ENCODE peak calls at places on chromosomes 3 and 15, in seven cellular contexts. B is DMS153; A is epithelial cell of esophagus; T is kidney epithelial cell; E is ACHN; G is HFFc6; M is CD4-positive, alpha-beta T cell. F is an unnamed sample.

GRCh38 chr3:27253831-27254230 is 115.4 kb downstream of the NEK10 start:
- DNase-seq in E (peak; percentile 45), A (peak; percentile 76), B (no peak), T (no peak), G (peak; percentile 23), M (no peak), F (peak; percentile 47)

GRCh38 chr3:43638594-43639447 is 17.0 kb upstream of the ANO10 start:
- DNase-seq in E (peak; percentile 65), M (no peak), T (no peak), B (no peak), G (peak; percentile 13), A (peak; percentile 65), F (peak; percentile 45)

GRCh38 chr15:70636540-70637165 is 126.7 kb downstream of the UACA start:
- DNase-seq in M (no peak), E (peak; percentile 8), B (no peak), G (no peak), T (no peak), A (no peak), F (peak; percentile 51)

GRCh38 chr3:60207833-60208367 is 1043.4 kb downstream of the FHIT start:
- DNase-seq in M (no peak), E (no peak), A (no peak), B (no peak), G (no peak), T (no peak), F (no peak)

GRCh38 chr3:76403556-76403955 is 618.2 kb upstream of the ZNF717 start:
- DNase-seq in A (no peak), E (no peak), M (no peak), T (no peak), B (peak; percentile 16), G (no peak), F (no peak)

GRCh38 chr3:124223853-124224252 is 231.9 kb upstream of the ROPN1 start:
- DNase-seq in T (no peak), A (no peak), G (no peak), B (no peak), M (no peak), E (no peak), F (no peak)

GRCh38 chr15:82298520-82298919 is 35.9 kb downstream of the SAXO2 start:
- DNase-seq in G (no peak), E (no peak), M (peak; percentile 68), T (no peak), B (no peak), A (peak; percentile 9), F (no peak)

GRCh38 chr15:64461577-64462162 is 1.3 kb downstream of the ZNF609 start:
- DNase-seq in E (no peak), G (peak; percentile 15), A (peak; percentile 87), T (no peak), B (no peak), M (no peak), F (peak; percentile 13)

GRCh38 chr15:58931985-58932384 is 1.5 kb downstream of the SLTM start:
- DNase-seq in B (no peak), A (peak; percentile 19), T (no peak), G (peak; percentile 49), M (no peak), E (peak; percentile 28), F (no peak)

GRCh38 chr15:70096975-70097336 is 761 bp downstream of the TLE3 start:
- DNase-seq in A (no peak), T (no peak), M (no peak), G (no peak), B (no peak), E (peak; percentile 17), F (no peak)

GRCh38 chr15:77031376-77032050 is 36.6 kb downstream of the PSTPIP1 start:
- DNase-seq in B (no peak), E (no peak), A (no peak), T (no peak), G (no peak), M (no peak), F (peak; percentile 26)